ENCODE peak calls at places on chromosome 7, in six cellular contexts. N, J, U, G, E and Q are unnamed samples.

GRCh38 chr7:110921478-110922210 is 169.3 kb upstream of the LRRN3 start:
- DNase-seq in N (no peak), J (no peak), U (no peak), G (no peak), E (no peak), Q (no peak)

GRCh38 chr7:43072530-43072929 is 39.9 kb upstream of the HECW1 start:
- DNase-seq in N (no peak), J (no peak), U (no peak), G (no peak), E (no peak), Q (no peak)

GRCh38 chr7:114405427-114405826 is 9.2 kb upstream of the FOXP2 start:
- DNase-seq in N (no peak), J (no peak), U (no peak), G (no peak), E (no peak), Q (no peak)

GRCh38 chr7:2870471-2870941 is 26.4 kb upstream of the GNA12 start:
- DNase-seq in N (peak), J (no peak), U (peak), G (peak), E (no peak), Q (no peak)

GRCh38 chr7:139065323-139065722 is 29.5 kb upstream of the ZC3HAV1L start:
- DNase-seq in N (no peak), J (no peak), U (no peak), G (no peak), E (no peak), Q (no peak)

GRCh38 chr7:127587663-127588018 is 570 bp upstream of the ARF5 start:
- DNase-seq in N (no peak), J (no peak), U (no peak), G (peak), E (no peak), Q (no peak)

GRCh38 chr7:46450871-46451270 is 529.8 kb upstream of the IGFBP3 start:
- DNase-seq in N (no peak), J (no peak), U (no peak), G (no peak), E (no peak), Q (no peak)

GRCh38 chr7:22173884-22174573 is 182.9 kb downstream of the RAPGEF5 start:
- DNase-seq in N (no peak), J (no peak), U (peak), G (no peak), E (no peak), Q (no peak)

GRCh38 chr7:72196176-72196575 is 216.0 kb downstream of the CALN1 start:
- DNase-seq in N (no peak), J (no peak), U (no peak), G (no peak), E (no peak), Q (no peak)

GRCh38 chr7:35817930-35818329 is 17.1 kb downstream of the SEPTIN7 start:
- DNase-seq in N (no peak), J (no peak), U (no peak), G (no peak), E (no peak), Q (no peak)

GRCh38 chr7:44226396-44226753 is 25.6 kb downstream of the YKT6 start:
- DNase-seq in N (no peak), J (no peak), U (no peak), G (no peak), E (no peak), Q (no peak)

GRCh38 chr7:117041822-117042221 is 88.5 kb downstream of the ST7 start:
- DNase-seq in N (no peak), J (no peak), U (no peak), G (no peak), E (no peak), Q (no peak)

GRCh38 chr7:45021604-45022296 is 21.7 kb downstream of the CCM2 start:
- DNase-seq in N (no peak), J (no peak), U (no peak), G (no peak), E (no peak), Q (no peak)

GRCh38 chr7:133491846-133492652 is 239.2 kb downstream of the EXOC4 start:
- DNase-seq in N (no peak), J (no peak), U (peak), G (no peak), E (no peak), Q (no peak)

GRCh38 chr7:32347244-32347828 is 142.8 kb downstream of the LSM5 start:
- DNase-seq in N (peak), J (no peak), U (peak), G (peak), E (no peak), Q (no peak)

GRCh38 chr7:107501593-107501992 is 31.7 kb downstream of the GPR22 start:
- DNase-seq in N (no peak), J (no peak), U (no peak), G (no peak), E (no peak), Q (no peak)

GRCh38 chr7:147569514-147569913 is 1021.1 kb upstream of the C7orf33 start:
- DNase-seq in N (no peak), J (no peak), U (no peak), G (no peak), E (no peak), Q (no peak)

GRCh38 chr7:103143865-103144264 is 5.0 kb downstream of the NAPEPLD start:
- DNase-seq in N (no peak), J (no peak), U (no peak), G (no peak), E (no peak), Q (no peak)

GRCh38 chr7:92325850-92326249 is 80.1 kb downstream of the ANKIB1 start:
- DNase-seq in N (no peak), J (no peak), U (no peak), G (no peak), E (no peak), Q (no peak)

GRCh38 chr7:47902013-47902412 is 46.3 kb downstream of the PKD1L1 start:
- DNase-seq in N (no peak), J (no peak), U (no peak), G (no peak), E (no peak), Q (no peak)

GRCh38 chr7:151223728-151224127 is 3.3 kb downstream of the ABCF2 start:
- DNase-seq in N (no peak), J (no peak), U (no peak), G (no peak), E (no peak), Q (no peak)

GRCh38 chr7:129434846-129435318 is 650 bp downstream of the STRIP2 start:
- DNase-seq in N (no peak), J (peak), U (peak), G (peak), E (no peak), Q (no peak)

GRCh38 chr7:30563326-30563942 is 31.2 kb upstream of the GARS1 start:
- DNase-seq in N (no peak), J (no peak), U (peak), G (no peak), E (no peak), Q (no peak)

GRCh38 chr7:139629392-139630082 is 106.1 kb downstream of the CLEC2L start:
- DNase-seq in N (no peak), J (no peak), U (no peak), G (no peak), E (no peak), Q (no peak)

GRCh38 chr7:86904949-86905834 is 154.3 kb downstream of the ELAPOR2 start:
- DNase-seq in N (no peak), J (no peak), U (peak), G (peak), E (no peak), Q (no peak)

GRCh38 chr7:4237296-4238235 is 444.5 kb upstream of the FOXK1 start:
- DNase-seq in N (no peak), J (no peak), U (no peak), G (no peak), E (no peak), Q (no peak)

GRCh38 chr7:123645516-123645915 is 10.2 kb upstream of the LMOD2 start:
- DNase-seq in N (no peak), J (no peak), U (no peak), G (peak), E (no peak), Q (no peak)

GRCh38 chr7:28347462-28347861 is 64.9 kb upstream of the CREB5 start:
- DNase-seq in N (no peak), J (no peak), U (no peak), G (no peak), E (no peak), Q (no peak)

GRCh38 chr7:27148776-27149641 is 1.4 kb upstream of the HOXA6 start:
- DNase-seq in N (no peak), J (no peak), U (no peak), G (peak), E (no peak), Q (no peak)

GRCh38 chr7:142803901-142804300 is 33.1 kb downstream of the PRSS2 start:
- DNase-seq in N (no peak), J (no peak), U (no peak), G (no peak), E (no peak), Q (no peak)